ENCODE peak calls at places on chromosomes 5 and 9, in six cellular contexts. G is GM23248, Q is SK-N-SH, C is OCI-LY7, M is fibroblast of lung, R is IMR-90. I is an unnamed sample.

GRCh38 chr5:10701567-10702039 is 59.4 kb downstream of the DAP start:
- DNase-seq in R (peak), Q (peak), C (peak), M (peak), G (peak), I (no peak)

GRCh38 chr5:140595538-140595937 is 30.9 kb downstream of the SLC35A4 start:
- DNase-seq in M (no peak), C (no peak), G (no peak), Q (no peak), R (no peak), I (peak)

GRCh38 chr9:136173648-136174290 is 31.2 kb downstream of the LHX3 start:
- DNase-seq in R (no peak), M (no peak), G (no peak), Q (no peak), C (no peak), I (no peak)

GRCh38 chr9:93141771-93142483 is 7.9 kb upstream of the NINJ1 start:
- DNase-seq in C (no peak), M (no peak), R (no peak), G (no peak), Q (no peak), I (peak)

GRCh38 chr9:130736834-130737233 is 43.3 kb downstream of the EXOSC2 start:
- DNase-seq in M (no peak), R (no peak), C (no peak), Q (no peak), G (no peak), I (no peak)

GRCh38 chr5:109865636-109866035 is 175.9 kb downstream of the MAN2A1 start:
- DNase-seq in C (no peak), M (peak), G (peak), Q (no peak), R (peak), I (peak)

GRCh38 chr5:126503602-126504104 is 80.4 kb downstream of the GRAMD2B start:
- DNase-seq in C (no peak), R (peak), M (peak), Q (no peak), G (peak), I (no peak)

GRCh38 chr5:8033261-8033660 is 164.3 kb downstream of the MTRR start:
- DNase-seq in G (no peak), R (no peak), C (no peak), Q (no peak), M (no peak), I (no peak)

GRCh38 chr5:7904170-7904569 is 35.2 kb downstream of the MTRR start:
- DNase-seq in M (peak), R (peak), C (no peak), G (peak), Q (no peak), I (peak)

GRCh38 chr5:180487556-180487955 is 6.6 kb upstream of the CNOT6 start:
- DNase-seq in Q (no peak), M (no peak), R (no peak), C (no peak), G (no peak), I (no peak)

GRCh38 chr5:171586436-171586835 is 167.0 kb downstream of the FGF18 start:
- DNase-seq in Q (no peak), R (no peak), M (no peak), C (no peak), G (no peak), I (no peak)

GRCh38 chr9:133115604-133116345 is 5.3 kb downstream of the RALGDS start:
- DNase-seq in C (no peak), R (peak), M (no peak), Q (no peak), G (peak), I (no peak)

GRCh38 chr5:67381240-67381875 is 184.8 kb upstream of the CD180 start:
- DNase-seq in G (no peak), Q (peak), R (no peak), M (no peak), C (no peak), I (no peak)
- H3K4me2 ChIP-seq in G (no peak), Q (no peak), R (no peak), M (no peak), C (no peak), I (no peak)

GRCh38 chr9:14633148-14633547 is 60.1 kb downstream of the ZDHHC21 start:
- DNase-seq in R (no peak), M (no peak), Q (no peak), C (no peak), G (no peak), I (no peak)

GRCh38 chr9:14627513-14627912 is 65.7 kb downstream of the ZDHHC21 start:
- DNase-seq in R (no peak), C (no peak), M (no peak), G (no peak), Q (peak), I (no peak)
- H3K4me2 ChIP-seq in R (no peak), C (no peak), M (no peak), G (no peak), Q (no peak), I (no peak)

GRCh38 chr9:78989031-78989658 is 582.6 kb upstream of the TLE4 start:
- DNase-seq in C (no peak), M (no peak), Q (no peak), R (peak), G (no peak), I (peak)
- H3K4me2 ChIP-seq in C (no peak), M (no peak), Q (no peak), R (no peak), G (no peak), I (peak)

GRCh38 chr9:122218070-122218884 is 10.5 kb downstream of the LHX6 start:
- DNase-seq in M (no peak), R (no peak), Q (no peak), G (peak), C (no peak), I (no peak)
- H3K4me2 ChIP-seq in M (no peak), R (no peak), Q (peak), G (no peak), C (no peak), I (no peak)

DNA sequence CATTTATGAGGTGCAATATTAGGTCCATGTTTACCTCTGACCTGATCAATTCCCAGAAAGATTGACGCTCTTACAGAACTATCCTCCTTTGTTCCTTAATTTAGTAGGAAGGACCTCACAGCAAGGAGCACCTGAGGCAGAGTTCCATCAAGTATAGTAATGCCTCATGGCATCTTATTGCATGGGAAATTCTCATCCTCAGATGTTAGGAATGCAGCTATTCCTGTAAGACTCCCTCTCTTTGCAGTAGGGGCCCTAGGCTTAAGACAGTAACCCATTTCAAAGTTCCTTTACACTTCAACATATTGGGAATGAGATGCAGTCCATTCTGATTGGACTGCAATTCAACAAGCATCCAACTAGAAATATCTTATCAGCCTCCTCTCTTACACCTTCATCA is 69.8 kb downstream of the SLCO4C1 start:
- DNase-seq in G (no peak), Q (no peak), M (no peak), C (no peak), R (no peak), I (no peak)
- H3K4me2 ChIP-seq in G (no peak), Q (no peak), M (no peak), C (no peak), R (no peak), I (no peak)

DNA sequence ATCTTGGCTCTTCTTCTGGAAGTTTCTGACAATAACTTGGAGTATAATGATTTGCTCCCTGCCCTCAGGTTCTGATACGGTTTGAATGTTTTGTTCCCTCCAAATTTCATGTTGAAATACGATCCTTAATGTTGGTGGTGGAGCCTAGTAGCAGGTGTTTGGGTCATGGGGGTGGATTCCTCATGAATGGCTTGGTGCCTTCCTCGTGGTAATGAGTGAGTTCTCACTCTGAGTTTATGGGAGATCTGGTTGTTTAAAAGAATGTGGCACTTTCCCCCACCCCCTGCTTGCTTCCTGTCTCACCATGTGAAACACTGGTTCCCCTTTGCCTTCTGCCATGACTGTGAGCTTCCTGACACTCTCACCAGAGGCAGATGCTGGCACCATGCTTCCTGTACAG is 103.0 kb upstream of the OSMR start:
- DNase-seq in G (no peak), Q (no peak), C (no peak), R (no peak), M (no peak), I (no peak)
- H3K4me2 ChIP-seq in G (no peak), Q (no peak), C (no peak), R (no peak), M (no peak), I (no peak)

DNA sequence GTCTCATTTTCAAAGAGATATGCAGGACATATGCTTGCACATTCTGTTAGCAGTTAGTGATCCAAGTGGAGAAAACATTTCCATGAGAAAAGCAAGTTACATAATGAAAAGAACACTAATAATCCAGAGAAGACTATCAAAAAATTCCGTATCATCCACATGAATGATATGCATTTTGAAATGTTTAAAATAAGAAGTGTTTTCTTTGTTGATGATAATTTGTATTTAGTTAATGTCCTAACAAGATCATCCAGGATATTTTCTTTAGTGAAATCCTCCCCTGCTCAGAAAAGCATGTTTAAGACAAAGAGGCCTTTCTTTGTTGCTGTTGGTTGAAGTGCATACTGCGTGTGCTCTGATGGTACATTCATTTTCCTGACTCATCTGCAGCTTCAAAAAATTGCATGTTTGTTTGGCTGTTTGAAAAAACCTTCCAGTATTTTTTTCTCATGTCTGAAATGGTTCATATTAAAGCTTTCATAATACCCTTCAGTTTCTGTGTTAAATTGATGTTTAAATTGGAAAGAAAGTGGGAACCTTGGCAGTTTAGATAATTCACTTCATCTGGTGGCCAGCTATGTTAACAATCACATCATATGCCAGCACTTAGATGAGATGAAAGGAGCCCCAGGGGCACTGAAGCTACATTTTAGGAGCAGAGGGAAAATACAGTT is 242.3 kb downstream of the CSNK1G3 start:
- DNase-seq in Q (peak), M (peak), R (peak), C (no peak), G (peak), I (peak)
- H3K4me2 ChIP-seq in Q (peak), M (no peak), R (no peak), C (no peak), G (peak), I (no peak)

GRCh38 chr9:127744407-127745110 is 9.5 kb upstream of the TOR2A start:
- DNase-seq in R (no peak), M (no peak), Q (no peak), G (no peak), C (no peak), I (no peak)

GRCh38 chr9:127739614-127740322 is 4.7 kb upstream of the TOR2A start:
- DNase-seq in G (peak), Q (no peak), R (no peak), C (no peak), M (no peak), I (peak)

GRCh38 chr9:127738666-127739065 is 3.6 kb upstream of the TOR2A start:
- DNase-seq in Q (no peak), G (no peak), R (no peak), C (no peak), M (no peak), I (no peak)

GRCh38 chr9:127742435-127743088 is 7.5 kb upstream of the TOR2A start:
- DNase-seq in M (peak), G (peak), R (peak), Q (peak), C (no peak), I (peak)

DNA sequence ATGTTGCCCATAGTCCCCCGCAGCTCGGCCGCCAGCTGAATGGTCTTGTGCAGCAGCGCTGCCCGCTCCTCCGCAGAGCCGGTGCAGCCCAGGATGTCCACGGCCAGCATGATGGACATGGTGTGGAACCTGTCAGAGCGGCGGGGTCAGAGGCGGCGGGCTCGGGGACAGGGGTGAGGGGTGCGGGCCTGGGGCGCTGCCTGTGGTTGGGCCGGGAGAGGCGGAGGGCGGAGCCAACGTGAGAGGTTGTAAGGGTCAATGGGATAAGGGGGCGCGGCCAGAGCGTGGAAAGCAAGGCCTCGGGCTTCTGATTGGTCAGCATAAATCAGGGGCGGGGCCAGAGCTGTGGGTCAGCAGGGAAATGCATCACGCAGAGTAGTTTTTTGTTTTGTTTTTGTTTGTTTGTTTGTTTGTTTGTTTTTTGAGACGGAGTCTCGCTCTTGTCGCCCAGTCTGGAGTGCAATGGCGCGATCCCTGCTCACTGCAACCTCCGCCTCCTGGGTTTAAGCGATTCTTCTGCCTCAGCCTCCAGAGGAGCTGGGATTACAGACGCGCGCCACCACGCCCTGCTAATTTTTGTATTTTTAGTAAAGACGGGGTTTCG is 6.8 kb upstream of the TOR2A start:
- DNase-seq in M (peak), G (peak), R (no peak), C (no peak), Q (peak), I (no peak)
- H3K4me2 ChIP-seq in M (no peak), G (peak), R (no peak), C (no peak), Q (no peak), I (no peak)

I was measured in mammary epithelial cell.